ENCODE peak calls at places on chromosome X, in eight cellular contexts. One of them, this sample, is unnamed.

GRCh38 chrX:24260827-24261550 is 52.9 kb downstream of the SUPT20HL2 start:
- DNase-seq in kidney: peak; percentile 67
- DNase-seq in right lobe of liver: no peak
- DNase-seq in HepG2: no peak
- DNase-seq in heart right ventricle: no peak
- DNase-seq in A549: no peak
- DNase-seq in PC-3: no peak
- DNase-seq in astrocyte: peak; percentile 31
- DNase-seq in this sample: no peak

GRCh38 chrX:120456973-120457372 is 12.1 kb downstream of the LAMP2 start:
- DNase-seq in kidney: no peak
- DNase-seq in right lobe of liver: no peak
- DNase-seq in HepG2: no peak
- DNase-seq in heart right ventricle: no peak
- DNase-seq in A549: no peak
- DNase-seq in PC-3: peak; percentile 75
- DNase-seq in astrocyte: peak; percentile 62
- DNase-seq in this sample: no peak

GRCh38 chrX:21174439-21174838 is 199.8 kb upstream of the CNKSR2 start:
- DNase-seq in kidney: no peak
- DNase-seq in right lobe of liver: no peak
- DNase-seq in HepG2: no peak
- DNase-seq in heart right ventricle: no peak
- DNase-seq in A549: no peak
- DNase-seq in PC-3: no peak
- DNase-seq in astrocyte: no peak
- DNase-seq in this sample: no peak

GRCh38 chrX:133973704-133974103 is 11.7 kb downstream of the GPC3 start:
- DNase-seq in kidney: no peak
- DNase-seq in right lobe of liver: no peak
- DNase-seq in HepG2: no peak
- DNase-seq in heart right ventricle: no peak
- DNase-seq in A549: no peak
- DNase-seq in PC-3: no peak
- DNase-seq in astrocyte: no peak
- DNase-seq in this sample: no peak

GRCh38 chrX:16484338-16484737 is 165.6 kb upstream of the S100G start:
- DNase-seq in kidney: no peak
- DNase-seq in right lobe of liver: no peak
- DNase-seq in HepG2: no peak
- DNase-seq in heart right ventricle: no peak
- DNase-seq in A549: peak; percentile 33
- DNase-seq in PC-3: peak; percentile 95
- DNase-seq in astrocyte: peak; percentile 95
- DNase-seq in this sample: no peak

GRCh38 chrX:153598541-153599191 is at the start of gene CCNQ:
- DNase-seq in kidney: peak; percentile 77
- DNase-seq in right lobe of liver: peak; percentile 60
- DNase-seq in HepG2: no peak
- DNase-seq in heart right ventricle: peak; percentile 21
- DNase-seq in A549: peak; percentile 32
- DNase-seq in PC-3: peak; percentile 15
- DNase-seq in astrocyte: no peak
- DNase-seq in this sample: no peak

GRCh38 chrX:153793291-153793690 is 884 bp downstream of the IDH3G start:
- DNase-seq in kidney: no peak
- DNase-seq in right lobe of liver: no peak
- DNase-seq in HepG2: no peak
- DNase-seq in heart right ventricle: no peak
- DNase-seq in A549: no peak
- DNase-seq in PC-3: no peak
- DNase-seq in astrocyte: no peak
- DNase-seq in this sample: no peak

GRCh38 chrX:318739-319578 is at the start of gene GTPBP6:
- DNase-seq in kidney: peak; percentile 100
- DNase-seq in right lobe of liver: peak; percentile 100
- DNase-seq in HepG2: peak; percentile 98
- DNase-seq in heart right ventricle: peak; percentile 99
- DNase-seq in A549: peak; percentile 100
- DNase-seq in PC-3: peak; percentile 97
- DNase-seq in astrocyte: peak; percentile 98
- DNase-seq in this sample: peak; percentile 100

GRCh38 chrX:17459008-17459407 is 84.0 kb downstream of the NHS start:
- DNase-seq in kidney: no peak
- DNase-seq in right lobe of liver: no peak
- DNase-seq in HepG2: no peak
- DNase-seq in heart right ventricle: no peak
- DNase-seq in A549: no peak
- DNase-seq in PC-3: no peak
- DNase-seq in astrocyte: peak; percentile 88
- DNase-seq in this sample: no peak

GRCh38 chrX:17520206-17520605 is 145.2 kb downstream of the NHS start:
- DNase-seq in kidney: no peak
- DNase-seq in right lobe of liver: no peak
- DNase-seq in HepG2: no peak
- DNase-seq in heart right ventricle: no peak
- DNase-seq in A549: no peak
- DNase-seq in PC-3: no peak
- DNase-seq in astrocyte: no peak
- DNase-seq in this sample: no peak

GRCh38 chrX:153828723-153829548 is 1.4 kb downstream of the PDZD4 start:
- DNase-seq in kidney: no peak
- DNase-seq in right lobe of liver: no peak
- DNase-seq in HepG2: peak; percentile 2
- DNase-seq in heart right ventricle: no peak
- DNase-seq in A549: peak; percentile 36
- DNase-seq in PC-3: no peak
- DNase-seq in astrocyte: no peak
- DNase-seq in this sample: no peak

GRCh38 chrX:68932611-68933010 is 103.8 kb downstream of the EFNB1 start:
- DNase-seq in kidney: no peak
- DNase-seq in right lobe of liver: no peak
- DNase-seq in HepG2: no peak
- DNase-seq in heart right ventricle: no peak
- DNase-seq in A549: no peak
- DNase-seq in PC-3: peak; percentile 22
- DNase-seq in astrocyte: no peak
- DNase-seq in this sample: no peak

DNA sequence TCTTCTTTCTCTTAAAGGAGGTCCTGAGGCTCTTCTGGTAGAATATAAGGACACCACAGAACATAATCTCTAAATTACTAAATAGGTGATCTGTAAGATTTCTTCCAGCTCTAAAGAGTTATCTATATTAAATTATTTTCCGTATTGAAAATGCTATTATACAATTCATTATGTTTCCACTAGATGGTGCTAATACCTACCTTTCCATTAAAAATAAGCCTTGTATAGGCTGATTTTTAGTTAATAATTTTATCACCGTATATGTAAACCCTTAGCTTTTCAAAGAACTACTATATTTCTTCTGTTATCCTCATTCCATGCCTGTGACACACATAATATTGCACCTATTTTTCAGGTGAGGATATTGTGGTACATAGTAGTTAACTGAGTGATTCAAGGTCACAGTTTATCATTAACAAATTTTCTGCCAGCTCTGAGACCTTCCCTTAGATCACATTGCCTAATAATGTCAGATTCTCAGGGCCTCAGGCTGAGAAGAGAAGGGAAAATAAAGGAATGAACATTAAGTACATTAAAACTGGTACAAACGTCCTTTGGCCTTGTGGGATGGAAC is 138.8 kb downstream of the TEX11 start:
- DNase-seq in kidney: no peak
- DNase-seq in right lobe of liver: no peak
- DNase-seq in HepG2: no peak
- DNase-seq in heart right ventricle: no peak
- DNase-seq in A549: peak; percentile 2
- DNase-seq in PC-3: peak; percentile 43
- DNase-seq in astrocyte: no peak
- DNase-seq in this sample: no peak
- TF ChIP-seq CTCF in kidney: no peak
- TF ChIP-seq CTCF in right lobe of liver: peak; percentile 70
- TF ChIP-seq CTCF in HepG2: peak; percentile 21
- TF ChIP-seq CTCF in heart right ventricle: peak; percentile 47
- TF ChIP-seq CTCF in A549: peak; percentile 47
- TF ChIP-seq CTCF in PC-3: peak; percentile 61
- TF ChIP-seq CTCF in astrocyte: peak; percentile 33
- TF ChIP-seq CTCF in this sample: peak; percentile 26

GRCh38 chrX:40083979-40084359 is 13.8 kb downstream of the BCOR start:
- DNase-seq in kidney: peak; percentile 56
- DNase-seq in right lobe of liver: peak; percentile 50
- DNase-seq in HepG2: no peak
- DNase-seq in heart right ventricle: no peak
- DNase-seq in A549: no peak
- DNase-seq in PC-3: no peak
- DNase-seq in astrocyte: no peak
- DNase-seq in this sample: no peak

GRCh38 chrX:40084471-40084870 is 13.3 kb downstream of the BCOR start:
- DNase-seq in kidney: peak; percentile 7
- DNase-seq in right lobe of liver: no peak
- DNase-seq in HepG2: no peak
- DNase-seq in heart right ventricle: no peak
- DNase-seq in A549: no peak
- DNase-seq in PC-3: no peak
- DNase-seq in astrocyte: no peak
- DNase-seq in this sample: no peak

GRCh38 chrX:40086569-40087335 is 11.0 kb downstream of the BCOR start:
- DNase-seq in kidney: peak; percentile 51
- DNase-seq in right lobe of liver: peak; percentile 13
- DNase-seq in HepG2: no peak
- DNase-seq in heart right ventricle: no peak
- DNase-seq in A549: no peak
- DNase-seq in PC-3: no peak
- DNase-seq in astrocyte: no peak
- DNase-seq in this sample: no peak

GRCh38 chrX:40085086-40085551 is 12.6 kb downstream of the BCOR start:
- DNase-seq in kidney: no peak
- DNase-seq in right lobe of liver: no peak
- DNase-seq in HepG2: no peak
- DNase-seq in heart right ventricle: peak; percentile 17
- DNase-seq in A549: no peak
- DNase-seq in PC-3: peak; percentile 90
- DNase-seq in astrocyte: peak; percentile 66
- DNase-seq in this sample: no peak

DNA sequence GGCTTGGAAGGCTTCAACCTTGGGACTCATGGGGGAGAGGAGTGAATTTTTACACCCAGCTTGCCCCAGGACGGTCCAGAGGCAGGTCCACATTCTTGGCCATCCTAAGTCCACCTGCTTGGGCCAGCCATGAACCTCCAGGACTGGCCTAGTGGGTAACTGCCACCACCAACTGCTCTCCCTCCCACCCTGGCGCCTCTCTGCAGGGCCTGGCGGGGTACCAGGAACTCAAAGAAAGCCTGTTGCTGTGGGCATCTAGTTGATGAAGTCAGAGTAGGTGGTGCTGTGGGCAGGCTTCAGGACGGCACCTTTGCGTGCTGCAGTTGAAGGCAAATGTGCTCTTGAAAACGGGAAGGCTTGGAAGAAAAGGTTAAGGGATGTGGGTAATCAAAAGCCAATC is 12.0 kb downstream of the BCOR start:
- DNase-seq in kidney: no peak
- DNase-seq in right lobe of liver: peak; percentile 58
- DNase-seq in HepG2: no peak
- DNase-seq in heart right ventricle: no peak
- DNase-seq in A549: no peak
- DNase-seq in PC-3: no peak
- DNase-seq in astrocyte: no peak
- DNase-seq in this sample: peak; percentile 36
- H3K4me1 ChIP-seq in kidney: peaks cover 13% of the 10 kb centered on the region
- H3K4me1 ChIP-seq in right lobe of liver: no peaks in the 10 kb centered on the region
- H3K4me1 ChIP-seq in HepG2: peaks cover 94% of the 10 kb centered on the region
- H3K4me1 ChIP-seq in heart right ventricle: peaks cover 90% of the 10 kb centered on the region
- H3K4me1 ChIP-seq in A549: peaks cover 46% of the 10 kb centered on the region
- H3K4me1 ChIP-seq in PC-3: peaks cover 41% of the 10 kb centered on the region
- H3K4me1 ChIP-seq in astrocyte: peaks cover 27% of the 10 kb centered on the region
- H3K4me1 ChIP-seq in this sample: peaks cover 69% of the 10 kb centered on the region

DNA sequence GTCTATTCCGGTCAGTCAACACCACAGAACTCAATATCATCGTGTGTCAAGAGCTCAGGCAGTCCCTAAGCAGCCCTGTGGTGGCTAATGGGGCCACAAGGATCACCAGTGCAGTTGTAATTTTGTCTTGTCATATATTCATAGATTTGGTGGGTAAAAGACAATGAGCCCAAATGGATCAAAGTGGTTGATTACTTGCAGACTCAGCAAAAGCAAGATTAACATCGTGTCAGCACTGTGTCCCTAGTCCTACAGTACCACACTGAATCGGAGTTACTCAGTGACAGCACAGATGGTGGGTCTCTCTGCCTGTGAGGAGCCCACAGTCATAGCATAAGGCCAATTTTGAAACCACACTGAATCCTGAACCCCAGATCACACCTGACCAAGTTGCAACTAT is 8.7 kb downstream of the XAGE5 start:
- DNase-seq in kidney: no peak
- DNase-seq in right lobe of liver: no peak
- DNase-seq in HepG2: no peak
- DNase-seq in heart right ventricle: no peak
- DNase-seq in A549: no peak
- DNase-seq in PC-3: no peak
- DNase-seq in astrocyte: no peak
- DNase-seq in this sample: no peak
- H3K9me3 ChIP-seq in kidney: no peaks in the 10 kb centered on the region
- H3K9me3 ChIP-seq in right lobe of liver: no peaks in the 10 kb centered on the region
- H3K9me3 ChIP-seq in HepG2: no peaks in the 10 kb centered on the region
- H3K9me3 ChIP-seq in heart right ventricle: no peaks in the 10 kb centered on the region
- H3K9me3 ChIP-seq in A549: no peaks in the 10 kb centered on the region
- H3K9me3 ChIP-seq in PC-3: no peaks in the 10 kb centered on the region
- H3K9me3 ChIP-seq in astrocyte: no peaks in the 10 kb centered on the region
- H3K9me3 ChIP-seq in this sample: no peaks in the 10 kb centered on the region

GRCh38 chrX:37815366-37815765 is 32.0 kb downstream of the DYNLT3 start:
- DNase-seq in kidney: no peak
- DNase-seq in right lobe of liver: no peak
- DNase-seq in HepG2: no peak
- DNase-seq in heart right ventricle: no peak
- DNase-seq in A549: no peak
- DNase-seq in PC-3: no peak
- DNase-seq in astrocyte: no peak
- DNase-seq in this sample: no peak
- TF ChIP-seq CTCF in kidney: no peak
- TF ChIP-seq CTCF in right lobe of liver: no peak
- TF ChIP-seq CTCF in HepG2: no peak
- TF ChIP-seq CTCF in heart right ventricle: no peak
- TF ChIP-seq CTCF in A549: no peak
- TF ChIP-seq CTCF in PC-3: no peak
- TF ChIP-seq CTCF in astrocyte: no peak
- TF ChIP-seq CTCF in this sample: no peak

GRCh38 chrX:107733686-107734085 is 41.9 kb downstream of the TSC22D3 start:
- DNase-seq in kidney: no peak
- DNase-seq in right lobe of liver: no peak
- DNase-seq in HepG2: no peak
- DNase-seq in heart right ventricle: no peak
- DNase-seq in A549: no peak
- DNase-seq in PC-3: no peak
- DNase-seq in astrocyte: no peak
- DNase-seq in this sample: no peak
- H3K4me1 ChIP-seq in kidney: peaks cover 19% of the 10 kb centered on the region
- H3K4me1 ChIP-seq in right lobe of liver: no peaks in the 10 kb centered on the region
- H3K4me1 ChIP-seq in HepG2: peaks cover 21% of the 10 kb centered on the region
- H3K4me1 ChIP-seq in heart right ventricle: peaks cover 97% of the 10 kb centered on the region
- H3K4me1 ChIP-seq in A549: peaks cover 41% of the 10 kb centered on the region
- H3K4me1 ChIP-seq in PC-3: peaks cover 36% of the 10 kb centered on the region
- H3K4me1 ChIP-seq in astrocyte: peaks cover 6% of the 10 kb centered on the region
- H3K4me1 ChIP-seq in this sample: peaks cover 24% of the 10 kb centered on the region

GRCh38 chrX:44483965-44484606 is 58.6 kb downstream of the FUNDC1 start:
- DNase-seq in kidney: no peak
- DNase-seq in right lobe of liver: no peak
- DNase-seq in HepG2: no peak
- DNase-seq in heart right ventricle: no peak
- DNase-seq in A549: peak; percentile 56
- DNase-seq in PC-3: peak; percentile 70
- DNase-seq in astrocyte: peak; percentile 2
- DNase-seq in this sample: no peak
- H3K9me3 ChIP-seq in kidney: no peaks in the 10 kb centered on the region
- H3K9me3 ChIP-seq in right lobe of liver: no peaks in the 10 kb centered on the region
- H3K9me3 ChIP-seq in HepG2: no peaks in the 10 kb centered on the region
- H3K9me3 ChIP-seq in heart right ventricle: no peaks in the 10 kb centered on the region
- H3K9me3 ChIP-seq in A549: no peaks in the 10 kb centered on the region
- H3K9me3 ChIP-seq in PC-3: no peaks in the 10 kb centered on the region
- H3K9me3 ChIP-seq in astrocyte: no peaks in the 10 kb centered on the region
- H3K9me3 ChIP-seq in this sample: no peaks in the 10 kb centered on the region

This sample was measured in left lung.